ENCODE peak calls at places on chromosomes 6 and 20, in seven cellular contexts. One of them, this sample, is unnamed.

GRCh38 chr20:52869698-52870288 is 102.4 kb upstream of the TSHZ2 start:
- DNase-seq in SHP77: no peak
- DNase-seq in NCI-H460: no peak
- DNase-seq in activated naive CD8-positive, alpha-beta T cell treated with anti-CD3 and anti-CD28 coated beads, Interleukin-2, amount 50 U/mL, for 24 hours: no peak
- DNase-seq in naive thymus-derived CD8-positive, alpha-beta T cell: no peak
- DNase-seq in skeletal muscle cell: no peak
- DNase-seq in omental fat pad: no peak
- DNase-seq in this sample: no peak

GRCh38 chr6:75199856-75200255 is 6.0 kb downstream of the COL12A1 start:
- DNase-seq in SHP77: no peak
- DNase-seq in NCI-H460: no peak
- DNase-seq in activated naive CD8-positive, alpha-beta T cell treated with anti-CD3 and anti-CD28 coated beads, Interleukin-2, amount 50 U/mL, for 24 hours: no peak
- DNase-seq in naive thymus-derived CD8-positive, alpha-beta T cell: no peak
- DNase-seq in skeletal muscle cell: no peak
- DNase-seq in omental fat pad: no peak
- DNase-seq in this sample: no peak

GRCh38 chr6:112016335-112016734 is 37.6 kb upstream of the CCN6 start:
- DNase-seq in SHP77: no peak
- DNase-seq in NCI-H460: no peak
- DNase-seq in activated naive CD8-positive, alpha-beta T cell treated with anti-CD3 and anti-CD28 coated beads, Interleukin-2, amount 50 U/mL, for 24 hours: peak
- DNase-seq in naive thymus-derived CD8-positive, alpha-beta T cell: no peak
- DNase-seq in skeletal muscle cell: no peak
- DNase-seq in omental fat pad: no peak
- DNase-seq in this sample: no peak

GRCh38 chr20:9500121-9500911 is 14.1 kb upstream of the LAMP5 start:
- DNase-seq in SHP77: no peak
- DNase-seq in NCI-H460: no peak
- DNase-seq in activated naive CD8-positive, alpha-beta T cell treated with anti-CD3 and anti-CD28 coated beads, Interleukin-2, amount 50 U/mL, for 24 hours: no peak
- DNase-seq in naive thymus-derived CD8-positive, alpha-beta T cell: no peak
- DNase-seq in skeletal muscle cell: no peak
- DNase-seq in omental fat pad: no peak
- DNase-seq in this sample: no peak

GRCh38 chr6:135148889-135149288 is 32.2 kb upstream of the MYB start:
- DNase-seq in SHP77: no peak
- DNase-seq in NCI-H460: no peak
- DNase-seq in activated naive CD8-positive, alpha-beta T cell treated with anti-CD3 and anti-CD28 coated beads, Interleukin-2, amount 50 U/mL, for 24 hours: no peak
- DNase-seq in naive thymus-derived CD8-positive, alpha-beta T cell: no peak
- DNase-seq in skeletal muscle cell: no peak
- DNase-seq in omental fat pad: no peak
- DNase-seq in this sample: no peak

GRCh38 chr20:1700990-1701389 is 43.4 kb upstream of the SIRPG start:
- DNase-seq in SHP77: peak
- DNase-seq in NCI-H460: no peak
- DNase-seq in activated naive CD8-positive, alpha-beta T cell treated with anti-CD3 and anti-CD28 coated beads, Interleukin-2, amount 50 U/mL, for 24 hours: no peak
- DNase-seq in naive thymus-derived CD8-positive, alpha-beta T cell: no peak
- DNase-seq in skeletal muscle cell: no peak
- DNase-seq in omental fat pad: no peak
- DNase-seq in this sample: no peak

GRCh38 chr6:26431258-26432162 is 8.8 kb upstream of the BTN3A3 start:
- DNase-seq in SHP77: no peak
- DNase-seq in NCI-H460: no peak
- DNase-seq in activated naive CD8-positive, alpha-beta T cell treated with anti-CD3 and anti-CD28 coated beads, Interleukin-2, amount 50 U/mL, for 24 hours: no peak
- DNase-seq in naive thymus-derived CD8-positive, alpha-beta T cell: no peak
- DNase-seq in skeletal muscle cell: peak
- DNase-seq in omental fat pad: no peak
- DNase-seq in this sample: no peak

GRCh38 chr6:158475344-158476302 is 84.3 kb upstream of the TMEM181 start:
- DNase-seq in SHP77: peak
- DNase-seq in NCI-H460: no peak
- DNase-seq in activated naive CD8-positive, alpha-beta T cell treated with anti-CD3 and anti-CD28 coated beads, Interleukin-2, amount 50 U/mL, for 24 hours: no peak
- DNase-seq in naive thymus-derived CD8-positive, alpha-beta T cell: no peak
- DNase-seq in skeletal muscle cell: peak
- DNase-seq in omental fat pad: no peak
- DNase-seq in this sample: no peak

GRCh38 chr6:70108230-70108629 is 194.7 kb downstream of the COL9A1 start:
- DNase-seq in SHP77: no peak
- DNase-seq in NCI-H460: peak
- DNase-seq in activated naive CD8-positive, alpha-beta T cell treated with anti-CD3 and anti-CD28 coated beads, Interleukin-2, amount 50 U/mL, for 24 hours: no peak
- DNase-seq in naive thymus-derived CD8-positive, alpha-beta T cell: peak
- DNase-seq in skeletal muscle cell: no peak
- DNase-seq in omental fat pad: no peak
- DNase-seq in this sample: no peak

GRCh38 chr20:19764207-19764606 is 6.1 kb downstream of the RIN2 start:
- DNase-seq in SHP77: no peak
- DNase-seq in NCI-H460: no peak
- DNase-seq in activated naive CD8-positive, alpha-beta T cell treated with anti-CD3 and anti-CD28 coated beads, Interleukin-2, amount 50 U/mL, for 24 hours: no peak
- DNase-seq in naive thymus-derived CD8-positive, alpha-beta T cell: no peak
- DNase-seq in skeletal muscle cell: no peak
- DNase-seq in omental fat pad: no peak
- DNase-seq in this sample: no peak

GRCh38 chr6:56954389-56955170 is at the start of gene BEND6:
- DNase-seq in SHP77: peak
- DNase-seq in NCI-H460: peak
- DNase-seq in activated naive CD8-positive, alpha-beta T cell treated with anti-CD3 and anti-CD28 coated beads, Interleukin-2, amount 50 U/mL, for 24 hours: peak
- DNase-seq in naive thymus-derived CD8-positive, alpha-beta T cell: peak
- DNase-seq in skeletal muscle cell: peak
- DNase-seq in omental fat pad: no peak
- DNase-seq in this sample: no peak

GRCh38 chr6:126063512-126064146 is 77.3 kb downstream of the TRMT11 start:
- DNase-seq in SHP77: no peak
- DNase-seq in NCI-H460: no peak
- DNase-seq in activated naive CD8-positive, alpha-beta T cell treated with anti-CD3 and anti-CD28 coated beads, Interleukin-2, amount 50 U/mL, for 24 hours: no peak
- DNase-seq in naive thymus-derived CD8-positive, alpha-beta T cell: no peak
- DNase-seq in skeletal muscle cell: peak
- DNase-seq in omental fat pad: no peak
- DNase-seq in this sample: no peak

GRCh38 chr6:5096482-5096881 is 11.3 kb downstream of the PPP1R3G start:
- DNase-seq in SHP77: no peak
- DNase-seq in NCI-H460: no peak
- DNase-seq in activated naive CD8-positive, alpha-beta T cell treated with anti-CD3 and anti-CD28 coated beads, Interleukin-2, amount 50 U/mL, for 24 hours: no peak
- DNase-seq in naive thymus-derived CD8-positive, alpha-beta T cell: no peak
- DNase-seq in skeletal muscle cell: no peak
- DNase-seq in omental fat pad: no peak
- DNase-seq in this sample: no peak

GRCh38 chr6:4774296-4774695 is 1.9 kb upstream of the CDYL start:
- DNase-seq in SHP77: no peak
- DNase-seq in NCI-H460: no peak
- DNase-seq in activated naive CD8-positive, alpha-beta T cell treated with anti-CD3 and anti-CD28 coated beads, Interleukin-2, amount 50 U/mL, for 24 hours: no peak
- DNase-seq in naive thymus-derived CD8-positive, alpha-beta T cell: no peak
- DNase-seq in skeletal muscle cell: no peak
- DNase-seq in omental fat pad: no peak
- DNase-seq in this sample: no peak

GRCh38 chr6:166466178-166467122 is 83.7 kb upstream of the MPC1 start:
- DNase-seq in SHP77: no peak
- DNase-seq in NCI-H460: no peak
- DNase-seq in activated naive CD8-positive, alpha-beta T cell treated with anti-CD3 and anti-CD28 coated beads, Interleukin-2, amount 50 U/mL, for 24 hours: no peak
- DNase-seq in naive thymus-derived CD8-positive, alpha-beta T cell: no peak
- DNase-seq in skeletal muscle cell: peak
- DNase-seq in omental fat pad: no peak
- DNase-seq in this sample: no peak

GRCh38 chr6:92647630-92648029 is 771.7 kb downstream of the EPHA7 start:
- DNase-seq in SHP77: peak
- DNase-seq in NCI-H460: no peak
- DNase-seq in activated naive CD8-positive, alpha-beta T cell treated with anti-CD3 and anti-CD28 coated beads, Interleukin-2, amount 50 U/mL, for 24 hours: no peak
- DNase-seq in naive thymus-derived CD8-positive, alpha-beta T cell: no peak
- DNase-seq in skeletal muscle cell: no peak
- DNase-seq in omental fat pad: no peak
- DNase-seq in this sample: no peak

GRCh38 chr6:112560651-112561050 is 213.5 kb downstream of the RFPL4B start:
- DNase-seq in SHP77: no peak
- DNase-seq in NCI-H460: no peak
- DNase-seq in activated naive CD8-positive, alpha-beta T cell treated with anti-CD3 and anti-CD28 coated beads, Interleukin-2, amount 50 U/mL, for 24 hours: no peak
- DNase-seq in naive thymus-derived CD8-positive, alpha-beta T cell: no peak
- DNase-seq in skeletal muscle cell: no peak
- DNase-seq in omental fat pad: no peak
- DNase-seq in this sample: no peak

GRCh38 chr6:26363882-26364825 is 844 bp upstream of the BTN3A2 start:
- DNase-seq in SHP77: no peak
- DNase-seq in NCI-H460: no peak
- DNase-seq in activated naive CD8-positive, alpha-beta T cell treated with anti-CD3 and anti-CD28 coated beads, Interleukin-2, amount 50 U/mL, for 24 hours: no peak
- DNase-seq in naive thymus-derived CD8-positive, alpha-beta T cell: peak
- DNase-seq in skeletal muscle cell: no peak
- DNase-seq in omental fat pad: no peak
- DNase-seq in this sample: no peak

GRCh38 chr20:62507991-62508640 is 32.3 kb upstream of the GATA5 start:
- DNase-seq in SHP77: no peak
- DNase-seq in NCI-H460: no peak
- DNase-seq in activated naive CD8-positive, alpha-beta T cell treated with anti-CD3 and anti-CD28 coated beads, Interleukin-2, amount 50 U/mL, for 24 hours: no peak
- DNase-seq in naive thymus-derived CD8-positive, alpha-beta T cell: no peak
- DNase-seq in skeletal muscle cell: no peak
- DNase-seq in omental fat pad: no peak
- DNase-seq in this sample: no peak

GRCh38 chr6:109340811-109341210 is 41.5 kb downstream of the CD164 start:
- DNase-seq in SHP77: no peak
- DNase-seq in NCI-H460: no peak
- DNase-seq in activated naive CD8-positive, alpha-beta T cell treated with anti-CD3 and anti-CD28 coated beads, Interleukin-2, amount 50 U/mL, for 24 hours: no peak
- DNase-seq in naive thymus-derived CD8-positive, alpha-beta T cell: no peak
- DNase-seq in skeletal muscle cell: no peak
- DNase-seq in omental fat pad: no peak
- DNase-seq in this sample: no peak

GRCh38 chr20:1526896-1527295 is 30.6 kb downstream of the SIRPD start:
- DNase-seq in SHP77: no peak
- DNase-seq in NCI-H460: no peak
- DNase-seq in activated naive CD8-positive, alpha-beta T cell treated with anti-CD3 and anti-CD28 coated beads, Interleukin-2, amount 50 U/mL, for 24 hours: no peak
- DNase-seq in naive thymus-derived CD8-positive, alpha-beta T cell: no peak
- DNase-seq in skeletal muscle cell: no peak
- DNase-seq in omental fat pad: no peak
- DNase-seq in this sample: no peak

GRCh38 chr20:10412591-10413408 is 21.2 kb downstream of the MKKS start:
- DNase-seq in SHP77: no peak
- DNase-seq in NCI-H460: no peak
- DNase-seq in activated naive CD8-positive, alpha-beta T cell treated with anti-CD3 and anti-CD28 coated beads, Interleukin-2, amount 50 U/mL, for 24 hours: no peak
- DNase-seq in naive thymus-derived CD8-positive, alpha-beta T cell: no peak
- DNase-seq in skeletal muscle cell: no peak
- DNase-seq in omental fat pad: no peak
- DNase-seq in this sample: no peak

GRCh38 chr6:157294654-157295053 is 28.7 kb downstream of the TMEM242 start:
- DNase-seq in SHP77: no peak
- DNase-seq in NCI-H460: no peak
- DNase-seq in activated naive CD8-positive, alpha-beta T cell treated with anti-CD3 and anti-CD28 coated beads, Interleukin-2, amount 50 U/mL, for 24 hours: no peak
- DNase-seq in naive thymus-derived CD8-positive, alpha-beta T cell: no peak
- DNase-seq in skeletal muscle cell: no peak
- DNase-seq in omental fat pad: no peak
- DNase-seq in this sample: no peak

GRCh38 chr6:52984247-52984646 is 10.8 kb downstream of the GSTA4 start:
- DNase-seq in SHP77: no peak
- DNase-seq in NCI-H460: no peak
- DNase-seq in activated naive CD8-positive, alpha-beta T cell treated with anti-CD3 and anti-CD28 coated beads, Interleukin-2, amount 50 U/mL, for 24 hours: peak
- DNase-seq in naive thymus-derived CD8-positive, alpha-beta T cell: peak
- DNase-seq in skeletal muscle cell: no peak
- DNase-seq in omental fat pad: no peak
- DNase-seq in this sample: no peak

GRCh38 chr6:96948631-96949030 is 24.1 kb downstream of the KLHL32 start:
- DNase-seq in SHP77: no peak
- DNase-seq in NCI-H460: no peak
- DNase-seq in activated naive CD8-positive, alpha-beta T cell treated with anti-CD3 and anti-CD28 coated beads, Interleukin-2, amount 50 U/mL, for 24 hours: no peak
- DNase-seq in naive thymus-derived CD8-positive, alpha-beta T cell: no peak
- DNase-seq in skeletal muscle cell: no peak
- DNase-seq in omental fat pad: no peak
- DNase-seq in this sample: no peak

GRCh38 chr20:44217342-44218092 is 6.9 kb upstream of the OSER1 start:
- DNase-seq in SHP77: peak
- DNase-seq in NCI-H460: peak
- DNase-seq in activated naive CD8-positive, alpha-beta T cell treated with anti-CD3 and anti-CD28 coated beads, Interleukin-2, amount 50 U/mL, for 24 hours: peak
- DNase-seq in naive thymus-derived CD8-positive, alpha-beta T cell: peak
- DNase-seq in skeletal muscle cell: no peak
- DNase-seq in omental fat pad: no peak
- DNase-seq in this sample: peak

GRCh38 chr6:53125276-53125675 is 23.4 kb downstream of the GCM1 start:
- DNase-seq in SHP77: no peak
- DNase-seq in NCI-H460: no peak
- DNase-seq in activated naive CD8-positive, alpha-beta T cell treated with anti-CD3 and anti-CD28 coated beads, Interleukin-2, amount 50 U/mL, for 24 hours: no peak
- DNase-seq in naive thymus-derived CD8-positive, alpha-beta T cell: no peak
- DNase-seq in skeletal muscle cell: no peak
- DNase-seq in omental fat pad: no peak
- DNase-seq in this sample: no peak

GRCh38 chr6:101397199-101397598 is 3.7 kb downstream of the GRIK2 start:
- DNase-seq in SHP77: peak
- DNase-seq in NCI-H460: no peak
- DNase-seq in activated naive CD8-positive, alpha-beta T cell treated with anti-CD3 and anti-CD28 coated beads, Interleukin-2, amount 50 U/mL, for 24 hours: no peak
- DNase-seq in naive thymus-derived CD8-positive, alpha-beta T cell: no peak
- DNase-seq in skeletal muscle cell: no peak
- DNase-seq in omental fat pad: no peak
- DNase-seq in this sample: no peak

GRCh38 chr20:52823303-52823702 is 148.9 kb upstream of the TSHZ2 start:
- DNase-seq in SHP77: no peak
- DNase-seq in NCI-H460: no peak
- DNase-seq in activated naive CD8-positive, alpha-beta T cell treated with anti-CD3 and anti-CD28 coated beads, Interleukin-2, amount 50 U/mL, for 24 hours: no peak
- DNase-seq in naive thymus-derived CD8-positive, alpha-beta T cell: no peak
- DNase-seq in skeletal muscle cell: no peak
- DNase-seq in omental fat pad: no peak
- DNase-seq in this sample: no peak

This sample was measured in breast epithelium.